ENCODE peak calls at places on chromosomes 7 and 10, in nine cellular contexts. V is PC-9; U is CD4-positive, alpha-beta memory T cell; Y is stimulated activated CD8-positive, alpha-beta memory T cell treated with anti-CD3 and anti-CD28 coated beads, Interleukin-4, amount 100 ng/mL, for 1 hour; R is activated naive CD4-positive, alpha-beta T cell; F is astrocyte; H is dorsolateral prefrontal cortex; P is NCI-H1694 treated with DMSO at 0.1 percent for 48 hours; Q is AG04450. B is an unnamed sample.

GRCh38 chr10:97312897-97313296 is 6.2 kb upstream of the FRAT1 start:
- DNase-seq in Q (no peak), F (no peak), H (no peak), P (no peak), Y (no peak), R (no peak), U (no peak), V (no peak), B (no peak)

GRCh38 chr7:158613481-158613880 is 25.9 kb upstream of the PTPRN2 start:
- DNase-seq in P (no peak), Y (no peak), Q (no peak), R (no peak), V (no peak), H (no peak), F (peak; percentile 11), U (no peak), B (no peak)

GRCh38 chr10:27741173-27742091 is 4.2 kb downstream of the MKX start:
- DNase-seq in Y (no peak), Q (no peak), V (no peak), F (no peak), U (no peak), R (no peak), P (no peak), H (no peak), B (no peak)

GRCh38 chr7:98200364-98200763 is 10.9 kb upstream of the BHLHA15 start:
- DNase-seq in Y (no peak), H (no peak), R (no peak), Q (no peak), F (no peak), P (no peak), V (no peak), U (no peak), B (no peak)

GRCh38 chr7:115831371-115831770 is 199.2 kb downstream of the TFEC start:
- DNase-seq in H (no peak), Y (no peak), R (no peak), F (no peak), Q (no peak), V (no peak), P (no peak), U (no peak), B (no peak)

GRCh38 chr7:15199482-15199881 is 296.9 kb upstream of the DGKB start:
- DNase-seq in U (no peak), F (no peak), R (no peak), Q (no peak), V (no peak), Y (no peak), H (no peak), P (peak; percentile 22), B (no peak)

GRCh38 chr7:151018421-151019129 is 5.7 kb downstream of the ATG9B start:
- DNase-seq in U (peak; percentile 53), V (peak; percentile 59), R (no peak), Q (no peak), P (no peak), H (no peak), Y (no peak), F (no peak), B (no peak)

GRCh38 chr10:79333513-79333912 is 13.8 kb upstream of the PPIF start:
- DNase-seq in V (no peak), U (no peak), H (no peak), F (peak; percentile 63), Y (no peak), R (no peak), Q (peak; percentile 29), P (no peak), B (peak; percentile 82)

GRCh38 chr7:12890586-12890985 is 203.2 kb downstream of the ARL4A start:
- DNase-seq in U (no peak), H (no peak), F (no peak), Q (no peak), R (no peak), P (no peak), Y (no peak), V (no peak), B (no peak)

GRCh38 chr7:130960208-130960988 is 226.4 kb upstream of the KLF14 start:
- DNase-seq in Q (peak; percentile 96), V (peak; percentile 73), H (no peak), Y (no peak), P (no peak), R (no peak), U (peak; percentile 74), F (peak; percentile 99), B (peak; percentile 94)

GRCh38 chr10:29712108-29712507 is 77.3 kb upstream of the SVIL start:
- DNase-seq in Q (no peak), H (no peak), R (no peak), U (no peak), P (no peak), Y (no peak), V (peak; percentile 17), F (no peak), B (no peak)

GRCh38 chr10:71323407-71323806 is 4.3 kb downstream of the SLC29A3 start:
- DNase-seq in Y (no peak), P (peak; percentile 17), R (no peak), V (no peak), Q (no peak), F (no peak), U (no peak), H (no peak), B (no peak)

GRCh38 chr10:71038234-71038633 is 149.9 kb upstream of the PCBD1 start:
- DNase-seq in Q (no peak), Y (no peak), F (no peak), V (no peak), R (no peak), P (no peak), U (no peak), H (no peak), B (no peak)

GRCh38 chr7:100585511-100586265 is at the start of gene LRCH4:
- DNase-seq in U (peak; percentile 64), Y (no peak), R (no peak), H (peak; percentile 35), F (no peak), V (peak; percentile 85), P (no peak), Q (no peak), B (peak; percentile 65)

GRCh38 chr7:37215524-37215923 is 233.1 kb downstream of the ELMO1 start:
- DNase-seq in H (no peak), R (no peak), Q (no peak), F (no peak), Y (no peak), U (no peak), P (no peak), V (no peak), B (no peak)

GRCh38 chr10:7318836-7319235 is 92.0 kb downstream of the SFMBT2 start:
- DNase-seq in P (no peak), Q (no peak), U (no peak), V (no peak), Y (no peak), F (no peak), H (no peak), R (no peak), B (no peak)

GRCh38 chr7:29363636-29364425 is 169.3 kb downstream of the CHN2 start:
- DNase-seq in H (no peak), Q (no peak), V (no peak), U (no peak), Y (no peak), R (no peak), F (no peak), P (no peak), B (peak; percentile 38)

GRCh38 chr10:57094083-57094482 is 733.0 kb upstream of the ZWINT start:
- DNase-seq in Y (no peak), H (no peak), Q (no peak), U (no peak), F (no peak), V (no peak), P (no peak), R (no peak), B (no peak)

GRCh38 chr7:22325671-22326070 is 31.3 kb downstream of the RAPGEF5 start:
- DNase-seq in Y (no peak), P (no peak), H (no peak), R (no peak), U (no peak), V (no peak), F (no peak), Q (no peak), B (no peak)

GRCh38 chr7:148722340-148723165 is 23.9 kb downstream of the CUL1 start:
- DNase-seq in Q (no peak), V (no peak), H (no peak), R (no peak), F (peak; percentile 23), Y (no peak), U (no peak), P (no peak), B (no peak)

GRCh38 chr10:110498982-110499795 is 1.5 kb downstream of the DUSP5 start:
- DNase-seq in Y (no peak), R (no peak), P (no peak), U (peak; percentile 56), F (peak; percentile 60), H (no peak), V (peak; percentile 50), Q (peak; percentile 44), B (peak; percentile 75)

GRCh38 chr10:782751-783648 is 93.5 kb upstream of the DIP2C start:
- DNase-seq in U (no peak), H (peak; percentile 19), Q (no peak), Y (no peak), R (no peak), F (no peak), V (no peak), P (no peak), B (no peak)

GRCh38 chr7:127983804-127984332 is 47.4 kb downstream of the LRRC4 start:
- DNase-seq in H (no peak), Y (no peak), P (no peak), Q (no peak), F (peak; percentile 63), V (peak; percentile 8), R (no peak), U (no peak), B (peak; percentile 20)

GRCh38 chr10:1186693-1186990 is 130.5 kb downstream of the WDR37 start:
- DNase-seq in H (peak; percentile 17), U (no peak), V (no peak), P (no peak), R (no peak), Y (no peak), F (no peak), Q (no peak), B (no peak)

B was measured in mammary epithelial cell.